ENCODE peak calls at places on chromosomes 2 and 18, in four cellular contexts. O, C, K and Z are unnamed samples.

GRCh38 chr18:13222371-13223281 is 4.1 kb downstream of the LDLRAD4 start:
- DNase-seq in O (peak), C (peak), K (peak), Z (no peak)

GRCh38 chr2:898319-898718 is 52.3 kb upstream of the SNTG2 start:
- DNase-seq in C (no peak), K (no peak), O (no peak), Z (no peak)

GRCh38 chr18:59376351-59376935 is 17.4 kb upstream of the LMAN1 start:
- DNase-seq in C (no peak), K (no peak), O (no peak), Z (no peak)

GRCh38 chr18:33123852-33124251 is 316.7 kb downstream of the CCDC178 start:
- DNase-seq in C (no peak), O (peak), K (no peak), Z (no peak)

GRCh38 chr2:157244691-157245090 is 12.8 kb upstream of the GALNT5 start:
- DNase-seq in C (no peak), K (no peak), O (no peak), Z (no peak)

GRCh38 chr18:8287184-8287885 is 321.9 kb upstream of the RAB12 start:
- DNase-seq in C (no peak), O (no peak), K (no peak), Z (no peak)

GRCh38 chr2:42342061-42342794 is 18.8 kb downstream of the COX7A2L start:
- DNase-seq in K (peak), O (no peak), C (peak), Z (no peak)

GRCh38 chr18:55748227-55748738 is 160.3 kb upstream of the TCF4 start:
- DNase-seq in K (no peak), O (no peak), C (no peak), Z (no peak)

GRCh38 chr18:36066731-36067117 is 635 bp downstream of the RPRD1A start:
- DNase-seq in O (no peak), K (no peak), C (no peak), Z (no peak)

GRCh38 chr2:237182422-237183123 is 96.9 kb downstream of the COPS8 start:
- DNase-seq in O (no peak), C (no peak), K (no peak), Z (no peak)

GRCh38 chr2:146077156-146077555 is 1557.2 kb upstream of the ZEB2 start:
- DNase-seq in K (no peak), C (no peak), O (no peak), Z (no peak)

GRCh38 chr18:59612461-59612860 is 84.8 kb downstream of the CCBE1 start:
- DNase-seq in C (no peak), O (no peak), K (no peak), Z (no peak)

GRCh38 chr2:88265352-88265960 is 95.3 kb downstream of the THNSL2 start:
- DNase-seq in C (no peak), O (no peak), K (no peak), Z (no peak)

GRCh38 chr18:71287268-71287667 is 998.4 kb downstream of the SOCS6 start:
- DNase-seq in C (no peak), K (no peak), O (no peak), Z (no peak)

GRCh38 chr2:86498468-86499260 is 57.5 kb downstream of the KDM3A start:
- DNase-seq in C (no peak), O (no peak), K (no peak), Z (no peak)